ENCODE peak calls at places on chromosomes 16 and 17, in six cellular contexts. Z is A549; Y is lower leg skin; C is ovary; T is astrocyte of the spinal cord; R is CD8-positive, alpha-beta T cell. D is an unnamed sample.

GRCh38 chr16:5505093-5505887 is 407.7 kb upstream of the EEF2KMT start:
- DNase-seq in Z (no peak), R (no peak), T (no peak), C (no peak), Y (no peak), D (no peak)

GRCh38 chr17:35700157-35700556 is 31.3 kb upstream of the RASL10B start:
- DNase-seq in Y (no peak), Z (no peak), C (no peak), R (no peak), T (no peak), D (no peak)

GRCh38 chr16:47927330-47927729 is 228.5 kb downstream of the ABCC12 start:
- DNase-seq in C (no peak), R (no peak), T (peak), Z (no peak), Y (no peak), D (no peak)

GRCh38 chr16:1923299-1924034 is 5.3 kb upstream of the HS3ST6 start:
- DNase-seq in C (no peak), Z (peak), R (no peak), Y (no peak), T (no peak), D (no peak)

GRCh38 chr16:29820271-29820701 is at the start of gene MVP:
- DNase-seq in Y (no peak), T (peak), Z (peak), C (peak), R (peak), D (no peak)

GRCh38 chr16:23877107-23878070 is 41.6 kb downstream of the PRKCB start:
- DNase-seq in T (no peak), R (no peak), Z (peak), C (no peak), Y (no peak), D (no peak)

GRCh38 chr17:36529121-36529520 is 5.5 kb downstream of the MYO19 start:
- DNase-seq in Y (no peak), T (peak), Z (peak), R (no peak), C (no peak), D (no peak)

GRCh38 chr17:39062846-39063680 is 88.4 kb downstream of the PLXDC1 start:
- DNase-seq in Y (no peak), C (no peak), T (no peak), Z (no peak), R (no peak), D (no peak)

GRCh38 chr17:57747221-57748017 is 2.3 kb upstream of the CCDC182 start:
- DNase-seq in Z (peak), R (peak), C (no peak), T (peak), Y (peak), D (no peak)

GRCh38 chr16:64654137-64654652 is 467.7 kb downstream of the CDH11 start:
- DNase-seq in R (no peak), Z (no peak), C (no peak), Y (no peak), T (peak), D (no peak)

GRCh38 chr17:35804658-35805192 is 4.6 kb upstream of the TAF15 start:
- DNase-seq in Y (no peak), T (peak), C (no peak), R (no peak), Z (peak), D (peak)

GRCh38 chr17:61904094-61904710 is 23.6 kb downstream of the INTS2 start:
- DNase-seq in T (no peak), R (no peak), Z (no peak), C (no peak), Y (no peak), D (peak)

GRCh38 chr17:44758414-44759095 is at the start of gene ADAM11:
- DNase-seq in Z (no peak), C (no peak), T (no peak), Y (no peak), R (no peak), D (no peak)

GRCh38 chr17:74260525-74260850 is 13.5 kb upstream of the DNAI2 start:
- DNase-seq in Z (no peak), R (no peak), C (no peak), T (no peak), Y (no peak), D (no peak)

GRCh38 chr17:35740997-35741931 is 9.8 kb downstream of the RASL10B start:
- DNase-seq in R (no peak), Z (no peak), Y (peak), C (no peak), T (no peak), D (no peak)

GRCh38 chr17:15279011-15279477 is 13.9 kb upstream of the PMP22 start:
- DNase-seq in T (peak), Y (no peak), C (no peak), Z (peak), R (no peak), D (no peak)

GRCh38 chr17:29867643-29868181 is 62.3 kb downstream of the SSH2 start:
- DNase-seq in C (no peak), R (no peak), T (no peak), Y (no peak), Z (no peak), D (no peak)

GRCh38 chr16:84806256-84806889 is 13.4 kb upstream of the CRISPLD2 start:
- DNase-seq in R (no peak), Z (peak), C (peak), Y (no peak), T (peak), D (no peak)

GRCh38 chr16:88692861-88693260 is 6.6 kb upstream of the SNAI3 start:
- DNase-seq in Y (no peak), T (no peak), R (no peak), Z (no peak), C (no peak), D (no peak)

GRCh38 chr16:8026450-8026849 is 563.9 kb downstream of the TMEM114 start:
- DNase-seq in T (no peak), Z (no peak), C (no peak), Y (no peak), R (no peak), D (no peak)

GRCh38 chr17:43879723-43880419 is 27.5 kb downstream of the MPP2 start:
- DNase-seq in T (no peak), Z (no peak), C (no peak), Y (no peak), R (no peak), D (no peak)

GRCh38 chr17:41914358-41914766 is 4.4 kb downstream of the ACLY start:
- DNase-seq in C (no peak), Y (no peak), Z (peak), R (no peak), T (peak), D (no peak)

GRCh38 chr16:80226499-80226898 is 314.3 kb upstream of the DYNLRB2 start:
- DNase-seq in T (no peak), C (no peak), Z (no peak), R (no peak), Y (no peak), D (no peak)

GRCh38 chr17:15278381-15278780 is 13.3 kb upstream of the PMP22 start:
- DNase-seq in C (no peak), Z (peak), Y (no peak), T (no peak), R (no peak), D (no peak)

GRCh38 chr16:57151369-57151768 is 34.5 kb downstream of the PSME3IP1 start:
- DNase-seq in T (no peak), Z (no peak), C (no peak), Y (peak), R (no peak), D (no peak)

GRCh38 chr16:71364306-71364705 is 5.8 kb downstream of the CALB2 start:
- DNase-seq in T (no peak), Z (no peak), Y (no peak), R (no peak), C (no peak), D (no peak)

GRCh38 chr16:5228369-5228768 is 130.8 kb upstream of the EEF2KMT start:
- DNase-seq in T (no peak), C (no peak), R (no peak), Y (no peak), Z (no peak), D (no peak)

GRCh38 chr17:74054249-74054648 is 149.2 kb upstream of the RPL38 start:
- DNase-seq in T (no peak), Y (no peak), Z (no peak), R (no peak), C (no peak), D (no peak)

GRCh38 chr16:84266451-84266850 is 26.6 kb upstream of the KCNG4 start:
- DNase-seq in T (peak), C (no peak), Z (peak), R (no peak), Y (no peak), D (peak)

GRCh38 chr16:26005336-26005735 is 313.6 kb downstream of the HS3ST4 start:
- DNase-seq in R (no peak), T (no peak), Y (no peak), Z (no peak), C (no peak), D (no peak)

GRCh38 chr17:41811549-41812175 is at the start of gene P3H4:
- DNase-seq in Z (peak), Y (peak), C (peak), R (peak), T (peak), D (no peak)

GRCh38 chr17:16988749-16989229 is 16.9 kb upstream of the TNFRSF13B start:
- DNase-seq in Y (peak), C (no peak), Z (no peak), R (no peak), T (no peak), D (peak)

GRCh38 chr16:72934661-72935403 is 113.1 kb downstream of the ZFHX3 start:
- DNase-seq in C (no peak), R (no peak), Y (no peak), T (peak), Z (no peak), D (no peak)

GRCh38 chr16:77993111-77993571 is 29.2 kb upstream of the CLEC3A start:
- DNase-seq in C (no peak), T (peak), R (no peak), Z (no peak), Y (no peak), D (no peak)

GRCh38 chr17:1512351-1512750 is 4.1 kb downstream of the INPP5K start:
- DNase-seq in R (no peak), T (no peak), Y (no peak), C (no peak), Z (no peak), D (no peak)

GRCh38 chr17:1511756-1512321 is 4.6 kb downstream of the INPP5K start:
- DNase-seq in Y (no peak), Z (no peak), T (no peak), C (no peak), R (no peak), D (no peak)

GRCh38 chr17:1509255-1509943 is 7.0 kb downstream of the INPP5K start:
- DNase-seq in Y (no peak), R (no peak), T (no peak), Z (no peak), C (no peak), D (no peak)

GRCh38 chr17:1515640-1516402 is 591 bp downstream of the INPP5K start:
- DNase-seq in C (no peak), Y (no peak), R (peak), Z (peak), T (peak), D (peak)

GRCh38 chr17:1511290-1511689 is 5.1 kb downstream of the INPP5K start:
- DNase-seq in Z (no peak), C (no peak), T (no peak), R (no peak), Y (no peak), D (no peak)
- H3K4me3 ChIP-seq in Z (no peak), C (no peak), T (no peak), R (no peak), Y (no peak), D (no peak)

DNA sequence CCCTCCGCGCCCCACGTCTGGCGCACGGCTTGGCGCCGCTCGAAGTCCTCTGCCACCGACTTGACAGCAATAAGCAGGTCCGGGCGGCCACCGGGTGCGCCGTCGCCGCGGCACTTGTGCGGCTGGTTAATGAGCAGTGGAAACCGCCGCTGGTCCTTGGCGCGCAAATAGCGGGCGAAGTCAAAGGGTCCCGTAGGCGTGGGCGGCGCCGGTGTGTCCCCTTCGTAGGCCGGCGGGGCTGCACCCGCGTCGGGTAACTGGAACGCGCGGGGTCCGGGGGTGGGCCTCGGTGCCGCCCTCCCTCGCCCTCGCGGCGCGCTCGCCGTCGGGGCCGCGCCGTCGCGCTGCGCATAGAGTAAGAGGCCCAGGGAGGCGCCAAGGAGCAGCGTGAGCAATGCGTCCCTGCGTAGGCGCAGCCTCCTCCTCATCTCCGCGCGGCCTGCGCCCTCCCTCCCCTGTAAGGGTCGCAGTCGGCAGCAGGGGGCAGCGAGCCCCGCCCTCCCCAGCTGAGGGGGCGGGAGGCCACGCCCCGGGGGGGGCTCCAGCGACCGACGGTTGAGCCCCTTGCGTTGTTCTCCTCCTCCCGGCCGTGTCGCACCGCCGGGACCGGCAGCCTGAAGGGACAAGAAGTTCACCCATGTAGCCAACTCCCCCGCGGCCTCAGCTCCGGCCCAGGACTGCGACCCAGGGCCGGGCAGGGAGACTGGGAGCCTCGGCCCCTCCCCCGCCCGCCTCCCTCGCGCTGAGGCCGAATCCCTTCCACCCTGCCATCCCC is 553 bp downstream of the B3GNT9 start:
- DNase-seq in Y (peak), Z (peak), R (no peak), C (peak), T (peak), D (no peak)
- TF ChIP-seq CTCF in Y (no peak), Z (no peak), R (no peak), C (no peak), T (no peak), D (peak)

GRCh38 chr17:18184143-18185007 is 747 bp downstream of the ALKBH5 start:
- DNase-seq in Z (peak), T (peak), Y (peak), R (peak), C (peak), D (no peak)

GRCh38 chr17:18185832-18186231 is 2.2 kb downstream of the ALKBH5 start:
- DNase-seq in T (no peak), Z (no peak), Y (no peak), C (no peak), R (no peak), D (no peak)

GRCh38 chr17:18186271-18186982 is 2.8 kb downstream of the ALKBH5 start:
- DNase-seq in C (no peak), Z (no peak), R (no peak), T (peak), Y (no peak), D (no peak)

GRCh38 chr17:18187226-18187625 is 3.6 kb downstream of the ALKBH5 start:
- DNase-seq in R (no peak), T (no peak), Z (no peak), C (no peak), Y (no peak), D (no peak)

DNA sequence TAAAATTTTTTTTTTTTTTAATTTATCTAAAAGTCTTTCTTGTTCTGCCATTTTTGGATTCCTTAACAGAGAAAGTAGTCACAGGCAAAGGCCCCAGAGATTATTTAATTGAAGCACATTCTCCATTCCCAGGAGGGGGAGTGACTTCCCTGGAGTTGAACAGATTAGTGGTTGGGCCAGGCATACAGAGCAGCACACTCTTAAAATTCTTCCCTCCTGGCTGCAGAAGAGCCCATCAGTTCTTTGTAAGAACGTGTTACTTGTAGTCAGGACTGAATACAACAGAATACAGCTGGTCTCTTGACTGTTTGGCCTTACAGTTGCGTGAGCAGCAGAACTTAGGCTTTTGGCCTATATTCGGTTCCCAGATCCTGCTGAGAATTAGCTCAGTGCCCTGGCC is 1.8 kb downstream of the ALKBH5 start:
- DNase-seq in Z (no peak), T (peak), Y (no peak), C (no peak), R (no peak), D (no peak)
- H3K4me3 ChIP-seq in Z (peak), T (peak), Y (no peak), C (peak), R (peak), D (peak)

DNA sequence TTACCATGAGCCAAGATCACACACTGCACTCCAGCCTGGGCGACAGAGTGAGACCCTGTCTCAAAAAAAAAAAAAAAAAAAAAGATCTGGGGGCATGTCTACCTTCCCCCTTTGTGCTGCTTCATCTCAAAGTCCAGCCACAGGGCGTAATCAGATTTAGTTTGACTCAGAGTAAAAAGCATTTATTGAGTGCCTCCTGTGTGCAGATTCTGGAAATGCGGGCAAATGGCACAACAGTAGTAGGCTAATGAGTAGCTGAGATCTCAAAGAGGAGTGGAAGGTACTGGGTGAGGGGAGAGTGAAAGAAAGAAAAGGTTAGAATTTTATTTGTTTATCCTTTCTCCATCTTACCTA is 9.1 kb upstream of the NR1D1 start:
- DNase-seq in C (peak), Z (no peak), R (no peak), T (no peak), Y (no peak), D (no peak)
- TF ChIP-seq CTCF in C (peak), Z (peak), R (no peak), T (peak), Y (no peak), D (peak)

GRCh38 chr16:10617662-10618420 is 37.4 kb upstream of the EMP2 start:
- DNase-seq in Z (no peak), Y (no peak), R (no peak), T (peak), C (no peak), D (no peak)

GRCh38 chr16:10616744-10617640 is 36.6 kb upstream of the EMP2 start:
- DNase-seq in Z (peak), R (no peak), T (peak), Y (peak), C (peak), D (no peak)

GRCh38 chr16:10620120-10620519 is 39.7 kb upstream of the EMP2 start:
- DNase-seq in Y (no peak), T (no peak), C (no peak), Z (no peak), R (no peak), D (no peak)

GRCh38 chr16:10619271-10619849 is 39.0 kb upstream of the EMP2 start:
- DNase-seq in Y (peak), C (no peak), T (no peak), Z (no peak), R (no peak), D (no peak)

DNA sequence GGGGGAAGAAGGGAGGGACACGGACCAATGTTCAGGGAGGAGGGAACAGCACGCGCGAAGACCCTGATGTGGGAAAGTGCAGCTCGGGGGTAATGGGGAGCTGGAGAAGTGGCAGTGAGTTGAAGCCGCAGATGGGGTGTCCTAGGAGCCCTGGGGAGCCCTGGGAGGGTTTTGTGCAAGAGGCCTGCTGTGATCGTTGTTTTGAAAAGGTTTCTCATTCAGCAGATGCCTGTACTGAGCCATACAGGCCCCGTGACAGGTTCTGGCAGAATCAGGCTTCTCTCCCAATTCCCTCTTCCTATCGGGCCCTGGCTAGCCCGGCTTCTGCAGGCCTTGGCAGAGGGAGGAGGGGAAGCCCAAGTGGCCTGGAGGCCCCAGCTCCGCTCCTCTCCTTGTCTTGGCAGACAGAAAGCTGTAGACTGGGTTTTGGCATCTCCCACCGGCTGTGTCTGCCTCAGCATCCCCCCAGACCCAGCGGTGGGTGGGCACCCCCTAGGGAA is 38.4 kb upstream of the EMP2 start:
- DNase-seq in R (no peak), C (no peak), Y (no peak), Z (no peak), T (no peak), D (no peak)
- H3K4me3 ChIP-seq in R (no peak), C (no peak), Y (no peak), Z (no peak), T (no peak), D (no peak)

DNA sequence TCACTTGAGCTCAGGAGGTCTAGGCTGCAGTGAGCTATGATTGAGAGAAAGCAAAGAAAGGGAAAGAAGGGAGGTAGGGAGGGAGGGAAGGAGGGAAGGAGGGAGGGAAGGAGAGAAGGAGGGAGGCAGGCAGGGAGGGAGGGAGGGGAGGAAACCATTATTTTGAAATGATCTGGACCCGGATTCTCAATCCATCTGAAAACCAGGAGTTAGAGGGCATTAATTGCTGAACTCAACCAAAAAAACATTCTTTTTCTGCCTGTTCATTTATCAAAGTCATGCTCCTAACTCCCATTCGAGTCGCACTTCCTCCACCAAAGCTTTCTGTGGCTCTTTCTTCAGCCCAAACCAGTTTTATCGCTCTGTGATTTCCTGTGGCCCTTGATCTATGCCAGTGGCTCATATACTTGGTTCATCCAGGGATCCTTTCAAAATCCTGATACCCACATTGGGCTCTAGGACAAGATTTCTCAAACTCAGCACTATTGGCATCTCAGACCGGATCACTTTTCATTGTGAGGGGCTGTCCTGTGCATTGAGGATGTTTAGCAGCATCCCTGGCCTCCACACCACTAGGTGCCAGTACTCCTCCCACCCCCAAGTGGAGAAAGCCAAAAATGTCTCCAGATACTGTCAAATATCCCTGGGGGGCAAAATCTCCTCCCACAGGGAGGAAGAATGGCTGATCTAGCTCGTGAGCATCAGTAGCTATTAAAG is 38.2 kb downstream of the CMTM4 start:
- DNase-seq in Y (no peak), R (no peak), C (no peak), T (no peak), Z (no peak), D (no peak)
- TF ChIP-seq CTCF in Y (no peak), R (no peak), C (no peak), T (no peak), Z (no peak), D (no peak)

D was measured in GM12864.